ENCODE peak calls at places on chromosomes 12 and 14, in nine cellular contexts. V, S, C, A, U, G, O, I and Z are unnamed samples.

GRCh38 chr14:92603309-92604257 is 90.0 kb downstream of the RIN3 start:
- DNase-seq in V (no peak), S (peak; percentile 39), C (peak; percentile 20), A (peak; percentile 14), U (no peak), G (no peak), O (peak; percentile 53), I (peak; percentile 45), Z (no peak)

GRCh38 chr12:91316825-91317224 is 134.2 kb upstream of the DCN start:
- DNase-seq in V (no peak), S (no peak), C (no peak), A (no peak), U (no peak), G (no peak), O (no peak), I (no peak), Z (no peak)

GRCh38 chr12:122894173-122895121 is 1.5 kb downstream of the VPS37B start:
- DNase-seq in V (no peak), S (no peak), C (no peak), A (no peak), U (no peak), G (no peak), O (peak; percentile 9), I (no peak), Z (no peak)

GRCh38 chr14:37600880-37601741 is 5.7 kb downstream of the TTC6 start:
- DNase-seq in V (no peak), S (no peak), C (no peak), A (no peak), U (no peak), G (no peak), O (no peak), I (no peak), Z (no peak)

GRCh38 chr12:43226151-43226550 is 325.9 kb downstream of the ADAMTS20 start:
- DNase-seq in V (no peak), S (no peak), C (no peak), A (no peak), U (no peak), G (no peak), O (no peak), I (no peak), Z (no peak)

GRCh38 chr12:65532744-65533143 is 254.3 kb downstream of the MSRB3 start:
- DNase-seq in V (peak; percentile 36), S (no peak), C (no peak), A (no peak), U (peak; percentile 44), G (no peak), O (no peak), I (peak; percentile 89), Z (peak; percentile 48)

GRCh38 chr12:49225551-49226166 is 36.8 kb upstream of the TUBA1A start:
- DNase-seq in V (no peak), S (no peak), C (no peak), A (no peak), U (no peak), G (no peak), O (no peak), I (no peak), Z (no peak)

GRCh38 chr12:104049278-104050257 is at the start of gene GLT8D2:
- DNase-seq in V (peak; percentile 43), S (no peak), C (no peak), A (no peak), U (peak; percentile 83), G (no peak), O (no peak), I (no peak), Z (no peak)

GRCh38 chr12:92827836-92828431 is 101.2 kb downstream of the EEA1 start:
- DNase-seq in V (peak; percentile 8), S (no peak), C (peak; percentile 12), A (peak; percentile 3), U (peak; percentile 10), G (peak; percentile 22), O (no peak), I (peak; percentile 25), Z (peak; percentile 27)

GRCh38 chr12:9798008-9798619 is 29.2 kb upstream of the KLRF1 start:
- DNase-seq in V (peak; percentile 12), S (no peak), C (peak; percentile 55), A (peak; percentile 5), U (no peak), G (peak; percentile 25), O (no peak), I (peak; percentile 39), Z (no peak)

GRCh38 chr12:28247806-28248205 is 57.5 kb downstream of the CCDC91 start:
- DNase-seq in V (no peak), S (no peak), C (no peak), A (no peak), U (no peak), G (no peak), O (no peak), I (no peak), Z (no peak)

GRCh38 chr14:35533357-35534129 is 421 bp upstream of the INSM2 start:
- DNase-seq in V (peak; percentile 29), S (no peak), C (peak; percentile 77), A (no peak), U (no peak), G (peak; percentile 79), O (peak; percentile 73), I (peak; percentile 47), Z (no peak)

GRCh38 chr12:46919666-46920065 is 93.9 kb upstream of the SLC38A4 start:
- DNase-seq in V (no peak), S (no peak), C (no peak), A (no peak), U (no peak), G (no peak), O (peak; percentile 17), I (no peak), Z (no peak)

GRCh38 chr14:20712900-20713299 is 24.3 kb downstream of the ANG start:
- DNase-seq in V (no peak), S (no peak), C (no peak), A (no peak), U (no peak), G (no peak), O (no peak), I (no peak), Z (no peak)

GRCh38 chr14:56195727-56196126 is 77.5 kb downstream of the PELI2 start:
- DNase-seq in V (no peak), S (no peak), C (peak; percentile 4), A (no peak), U (peak; percentile 28), G (peak; percentile 43), O (no peak), I (peak; percentile 74), Z (no peak)

GRCh38 chr12:45235087-45236025 is 19.5 kb downstream of the ANO6 start:
- DNase-seq in V (peak; percentile 14), S (no peak), C (no peak), A (no peak), U (peak; percentile 67), G (no peak), O (no peak), I (peak; percentile 81), Z (no peak)

GRCh38 chr12:92608418-92609091 is 94.2 kb upstream of the PLEKHG7 start:
- DNase-seq in V (no peak), S (no peak), C (no peak), A (no peak), U (no peak), G (no peak), O (no peak), I (peak; percentile 39), Z (no peak)

GRCh38 chr12:56957229-56958052 is at the start of gene RDH16:
- DNase-seq in V (no peak), S (no peak), C (no peak), A (no peak), U (no peak), G (no peak), O (no peak), I (no peak), Z (no peak)

GRCh38 chr14:91252901-91253794 is 8.6 kb upstream of the GPR68 start:
- DNase-seq in V (no peak), S (no peak), C (no peak), A (peak; percentile 21), U (no peak), G (peak; percentile 51), O (no peak), I (no peak), Z (no peak)

GRCh38 chr14:52069617-52070431 is 965 bp upstream of the NID2 start:
- DNase-seq in V (no peak), S (no peak), C (no peak), A (no peak), U (no peak), G (peak; percentile 6), O (no peak), I (no peak), Z (no peak)

GRCh38 chr12:26936559-26937442 is 980 bp downstream of the INTS13 start:
- DNase-seq in V (no peak), S (no peak), C (no peak), A (no peak), U (no peak), G (no peak), O (no peak), I (no peak), Z (no peak)

GRCh38 chr12:93483151-93483807 is 16.0 kb downstream of the MRPL42 start:
- DNase-seq in V (no peak), S (no peak), C (no peak), A (no peak), U (no peak), G (no peak), O (no peak), I (no peak), Z (no peak)

GRCh38 chr12:120865094-120865493 is 39.1 kb downstream of the SPPL3 start:
- DNase-seq in V (no peak), S (no peak), C (no peak), A (no peak), U (no peak), G (no peak), O (no peak), I (no peak), Z (no peak)

GRCh38 chr12:66587912-66588311 is 91.0 kb downstream of the GRIP1 start:
- DNase-seq in V (no peak), S (no peak), C (no peak), A (no peak), U (no peak), G (peak; percentile 43), O (no peak), I (no peak), Z (no peak)